ENCODE peak calls at places on chromosomes 12 and 14, in five cellular contexts. Y is lower lobe of right lung, R is MCF 10A, T is body of pancreas, J is epithelial cell of esophagus. B is an unnamed sample.

GRCh38 chr14:60777856-60778578 is 43.5 kb downstream of the MNAT1 start:
- DNase-seq in Y (no peak), R (peak), T (no peak), J (peak), B (no peak)

GRCh38 chr14:53938126-53938671 is 18.4 kb downstream of the BMP4 start:
- DNase-seq in Y (no peak), R (no peak), T (no peak), J (no peak), B (no peak)

GRCh38 chr12:50597200-50598195 is 92.7 kb downstream of the DIP2B start:
- DNase-seq in Y (no peak), R (peak), T (no peak), J (peak), B (no peak)

GRCh38 chr12:93402333-93403311 is 24.9 kb downstream of the NUDT4 start:
- DNase-seq in Y (no peak), R (no peak), T (no peak), J (no peak), B (no peak)

GRCh38 chr14:61973981-61974380 is 211.8 kb downstream of the SNAPC1 start:
- DNase-seq in Y (no peak), R (no peak), T (no peak), J (peak), B (no peak)

GRCh38 chr12:82728710-82729109 is 42.0 kb downstream of the TMTC2 start:
- DNase-seq in Y (no peak), R (no peak), T (no peak), J (no peak), B (no peak)

GRCh38 chr14:95516554-95517209 is at the start of gene SYNE3:
- DNase-seq in Y (peak), R (peak), T (peak), J (peak), B (no peak)

GRCh38 chr12:54680374-54680773 is 32.2 kb upstream of the DCD start:
- DNase-seq in Y (no peak), R (peak), T (no peak), J (peak), B (peak)

GRCh38 chr12:9935026-9935425 is 2.9 kb upstream of the CLEC2A start:
- DNase-seq in Y (no peak), R (no peak), T (no peak), J (no peak), B (no peak)

GRCh38 chr12:130331146-130331545 is 6.5 kb upstream of the PIWIL1 start:
- DNase-seq in Y (no peak), R (no peak), T (no peak), J (no peak), B (no peak)

GRCh38 chr14:103107941-103108748 is 13.6 kb downstream of the EXOC3L4 start:
- DNase-seq in Y (no peak), R (no peak), T (no peak), J (no peak), B (no peak)

GRCh38 chr14:51540364-51540763 is 111.3 kb upstream of the FRMD6 start:
- DNase-seq in Y (no peak), R (peak), T (no peak), J (peak), B (no peak)

GRCh38 chr12:123843912-123844748 is 82.0 kb downstream of the DNAH10 start:
- DNase-seq in Y (no peak), R (peak), T (no peak), J (peak), B (no peak)

GRCh38 chr14:21070083-21070609 is at the start of gene ARHGEF40:
- DNase-seq in Y (peak), R (peak), T (peak), J (no peak), B (peak)

GRCh38 chr14:88229428-88229827 is 93.6 kb downstream of the KCNK10 start:
- DNase-seq in Y (no peak), R (no peak), T (no peak), J (peak), B (no peak)

GRCh38 chr14:53331247-53331646 is 178.1 kb upstream of the DDHD1 start:
- DNase-seq in Y (no peak), R (peak), T (no peak), J (peak), B (no peak)

GRCh38 chr12:89350661-89351488 is 1.4 kb downstream of the DUSP6 start:
- DNase-seq in Y (peak), R (peak), T (peak), J (no peak), B (no peak)

GRCh38 chr14:72049462-72049861 is 117.2 kb downstream of the RGS6 start:
- DNase-seq in Y (no peak), R (peak), T (no peak), J (peak), B (no peak)

GRCh38 chr12:101594700-101595099 is at the start of gene MYBPC1:
- DNase-seq in Y (no peak), R (no peak), T (no peak), J (no peak), B (no peak)
- TF ChIP-seq CTCF in Y (no peak), R (no peak), T (no peak), J (no peak), B (no peak)

GRCh38 chr12:132761911-132762583 is 415 bp upstream of the ANKLE2 start:
- DNase-seq in Y (peak), R (peak), T (peak), J (peak), B (peak)
- TF ChIP-seq CTCF in Y (peak), R (no peak), T (no peak), J (peak), B (no peak)

GRCh38 chr12:110932048-110932447 is 11.7 kb upstream of the MYL2 start:
- DNase-seq in Y (no peak), R (no peak), T (no peak), J (no peak), B (peak)
- TF ChIP-seq CTCF in Y (no peak), R (no peak), T (no peak), J (peak), B (peak)

DNA sequence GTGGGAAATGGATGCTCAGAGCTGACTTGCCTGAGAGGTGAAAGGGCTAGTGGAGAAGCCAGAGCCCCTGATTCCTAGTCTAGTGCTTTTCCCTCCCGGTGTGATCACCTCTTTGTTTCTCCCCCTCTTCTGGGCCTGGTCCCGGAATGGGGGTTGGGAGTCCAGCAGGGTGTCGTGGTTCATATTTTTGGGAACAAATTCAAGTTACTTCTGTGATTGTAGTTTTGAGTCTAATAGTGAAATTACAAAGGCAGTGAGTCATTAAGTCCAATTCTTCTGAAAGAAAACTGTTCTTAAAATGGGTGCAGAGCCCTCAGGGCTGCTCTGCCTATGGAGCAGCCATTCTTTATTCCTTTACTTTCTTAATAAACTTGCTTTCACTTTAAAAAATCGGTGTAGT is 7.6 kb downstream of the SUSD6 start:
- DNase-seq in Y (no peak), R (peak), T (no peak), J (peak), B (no peak)
- TF ChIP-seq CTCF in Y (no peak), R (no peak), T (no peak), J (no peak), B (no peak)

GRCh38 chr12:22124987-22125386 is 79.0 kb downstream of the CMAS start:
- DNase-seq in Y (no peak), R (no peak), T (no peak), J (no peak), B (no peak)

GRCh38 chr12:22116376-22116775 is 70.4 kb downstream of the CMAS start:
- DNase-seq in Y (no peak), R (no peak), T (no peak), J (no peak), B (no peak)

GRCh38 chr12:22118206-22118605 is 72.2 kb downstream of the CMAS start:
- DNase-seq in Y (no peak), R (no peak), T (no peak), J (no peak), B (no peak)

GRCh38 chr12:22117551-22117950 is 71.5 kb downstream of the CMAS start:
- DNase-seq in Y (no peak), R (no peak), T (no peak), J (no peak), B (no peak)

DNA sequence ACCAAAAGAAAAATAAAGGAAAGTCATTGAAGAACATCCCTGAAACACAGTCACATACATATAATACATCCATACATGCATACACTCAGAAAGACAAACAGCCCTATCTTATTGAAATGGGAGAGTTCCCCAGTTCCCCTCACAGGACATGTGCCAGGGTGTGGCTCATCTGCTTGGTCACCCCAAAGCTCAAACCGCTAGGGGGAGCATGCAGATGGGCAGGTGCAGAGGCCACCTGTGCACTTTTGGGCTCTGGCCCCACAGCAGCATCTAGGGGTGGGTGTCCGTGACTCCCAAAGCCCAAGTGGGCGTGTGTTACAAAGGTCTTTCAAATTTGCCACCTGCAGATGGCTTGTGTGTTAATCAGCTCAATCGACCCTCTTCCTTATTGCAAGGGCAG is 75.2 kb downstream of the CMAS start:
- DNase-seq in Y (no peak), R (peak), T (no peak), J (peak), B (no peak)
- TF ChIP-seq CTCF in Y (peak), R (no peak), T (no peak), J (peak), B (peak)

B was measured in endothelial cell.